ENCODE peak calls at places on chromosomes 6 and 20, in five cellular contexts. One of them, this sample, is unnamed.

GRCh38 chr6:106972500-106972899 is 2.0 kb downstream of the CD24 start:
- DNase-seq in psoas muscle: no peak
- DNase-seq in PC-3: peak
- DNase-seq in CD8-positive, alpha-beta T cell: no peak
- DNase-seq in fibroblast of lung: no peak
- DNase-seq in this sample: no peak

GRCh38 chr6:158026054-158026900 is 44.6 kb downstream of the SYNJ2 start:
- DNase-seq in PC-3: peak
- DNase-seq in CD8-positive, alpha-beta T cell: peak
- DNase-seq in psoas muscle: peak
- DNase-seq in fibroblast of lung: peak
- DNase-seq in this sample: peak

GRCh38 chr6:34182751-34183531 is 37.1 kb upstream of the GRM4 start:
- DNase-seq in fibroblast of lung: no peak
- DNase-seq in psoas muscle: no peak
- DNase-seq in PC-3: no peak
- DNase-seq in CD8-positive, alpha-beta T cell: peak
- DNase-seq in this sample: no peak

GRCh38 chr6:160297310-160297709 is 38.7 kb upstream of the SLC22A2 start:
- DNase-seq in fibroblast of lung: no peak
- DNase-seq in CD8-positive, alpha-beta T cell: no peak
- DNase-seq in PC-3: peak
- DNase-seq in psoas muscle: no peak
- DNase-seq in this sample: no peak

GRCh38 chr6:168951224-168951616 is 302.4 kb downstream of the THBS2 start:
- DNase-seq in CD8-positive, alpha-beta T cell: no peak
- DNase-seq in PC-3: no peak
- DNase-seq in psoas muscle: no peak
- DNase-seq in fibroblast of lung: no peak
- DNase-seq in this sample: no peak

GRCh38 chr6:111552999-111553398 is 52.7 kb downstream of the TRAF3IP2 start:
- DNase-seq in CD8-positive, alpha-beta T cell: no peak
- DNase-seq in PC-3: no peak
- DNase-seq in psoas muscle: no peak
- DNase-seq in fibroblast of lung: no peak
- DNase-seq in this sample: no peak

GRCh38 chr6:13486679-13487121 is 700 bp downstream of the GFOD1 start:
- DNase-seq in PC-3: peak
- DNase-seq in CD8-positive, alpha-beta T cell: peak
- DNase-seq in psoas muscle: peak
- DNase-seq in fibroblast of lung: peak
- DNase-seq in this sample: peak

GRCh38 chr20:63210011-63210605 is 5.8 kb downstream of the YTHDF1 start:
- DNase-seq in psoas muscle: no peak
- DNase-seq in CD8-positive, alpha-beta T cell: no peak
- DNase-seq in PC-3: no peak
- DNase-seq in fibroblast of lung: no peak
- DNase-seq in this sample: no peak

DNA sequence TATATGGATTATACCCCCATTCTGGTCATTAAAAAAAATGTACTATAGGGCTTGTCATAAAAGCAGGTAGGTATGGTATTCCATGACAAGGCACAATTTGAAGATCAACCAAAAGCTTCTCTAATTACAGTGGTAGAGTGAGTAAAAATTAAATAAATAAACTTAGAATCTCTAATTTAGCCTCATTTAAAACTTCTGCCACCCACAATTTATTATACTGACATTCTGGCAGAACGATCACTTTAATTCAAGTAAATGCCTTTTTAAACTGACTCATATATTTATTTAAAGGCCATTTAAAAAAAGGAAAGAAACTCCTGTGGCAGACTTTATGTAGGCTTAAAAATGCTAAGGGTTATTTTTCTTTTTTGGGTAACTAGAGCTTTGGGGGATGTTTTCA is 68.3 kb upstream of the PHACTR2 start:
- DNase-seq in psoas muscle: no peak
- DNase-seq in PC-3: no peak
- DNase-seq in fibroblast of lung: no peak
- DNase-seq in CD8-positive, alpha-beta T cell: no peak
- DNase-seq in this sample: no peak
- H3K27ac ChIP-seq in psoas muscle: no peak
- H3K27ac ChIP-seq in PC-3: no peak
- H3K27ac ChIP-seq in fibroblast of lung: no peak
- H3K27ac ChIP-seq in CD8-positive, alpha-beta T cell: no peak
- H3K27ac ChIP-seq in this sample: no peak

DNA sequence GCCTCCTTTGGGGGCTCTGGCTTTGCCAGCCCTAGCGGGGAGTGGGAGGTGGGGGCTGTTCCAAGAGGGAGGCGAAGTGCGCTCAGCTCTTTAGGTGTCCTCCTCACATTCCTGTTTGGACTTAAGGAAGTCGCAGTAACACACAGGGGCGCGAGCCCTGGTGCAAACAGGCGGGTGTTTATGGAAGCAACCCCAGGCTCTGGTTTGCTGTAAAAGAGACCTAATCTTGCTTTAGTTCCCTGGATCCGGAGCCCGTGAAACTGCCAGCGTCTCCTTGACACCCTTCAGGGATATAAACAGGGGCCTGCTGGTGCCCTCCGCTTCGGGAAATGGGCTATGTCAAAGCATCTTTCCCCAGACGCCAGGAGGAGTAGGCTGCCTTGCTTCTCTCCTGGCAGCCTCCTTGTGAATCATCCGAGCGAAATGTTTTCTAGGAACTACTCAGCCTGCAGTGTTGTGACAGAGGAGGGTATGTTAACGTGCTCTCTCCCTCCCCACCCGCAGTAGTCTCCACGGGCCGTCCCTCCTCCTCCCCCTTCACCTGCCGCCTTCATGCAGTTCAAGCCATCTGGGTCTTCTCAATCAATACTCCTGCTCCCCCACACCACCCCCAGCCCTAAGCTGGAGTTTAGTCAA is 168.0 kb upstream of the LRFN2 start:
- DNase-seq in psoas muscle: no peak
- DNase-seq in PC-3: no peak
- DNase-seq in CD8-positive, alpha-beta T cell: no peak
- DNase-seq in fibroblast of lung: peak
- DNase-seq in this sample: no peak
- H3K4me3 ChIP-seq in psoas muscle: no peak
- H3K4me3 ChIP-seq in PC-3: no peak
- H3K4me3 ChIP-seq in CD8-positive, alpha-beta T cell: no peak
- H3K4me3 ChIP-seq in fibroblast of lung: no peak
- H3K4me3 ChIP-seq in this sample: no peak

GRCh38 chr20:37095609-37096414 is at the start of gene RBL1:
- DNase-seq in fibroblast of lung: peak
- DNase-seq in psoas muscle: peak
- DNase-seq in PC-3: peak
- DNase-seq in CD8-positive, alpha-beta T cell: peak
- DNase-seq in this sample: peak
- TF ChIP-seq CTCF in fibroblast of lung: peak
- TF ChIP-seq CTCF in psoas muscle: no peak
- TF ChIP-seq CTCF in PC-3: peak
- TF ChIP-seq CTCF in CD8-positive, alpha-beta T cell: no peak
- TF ChIP-seq CTCF in this sample: no peak

DNA sequence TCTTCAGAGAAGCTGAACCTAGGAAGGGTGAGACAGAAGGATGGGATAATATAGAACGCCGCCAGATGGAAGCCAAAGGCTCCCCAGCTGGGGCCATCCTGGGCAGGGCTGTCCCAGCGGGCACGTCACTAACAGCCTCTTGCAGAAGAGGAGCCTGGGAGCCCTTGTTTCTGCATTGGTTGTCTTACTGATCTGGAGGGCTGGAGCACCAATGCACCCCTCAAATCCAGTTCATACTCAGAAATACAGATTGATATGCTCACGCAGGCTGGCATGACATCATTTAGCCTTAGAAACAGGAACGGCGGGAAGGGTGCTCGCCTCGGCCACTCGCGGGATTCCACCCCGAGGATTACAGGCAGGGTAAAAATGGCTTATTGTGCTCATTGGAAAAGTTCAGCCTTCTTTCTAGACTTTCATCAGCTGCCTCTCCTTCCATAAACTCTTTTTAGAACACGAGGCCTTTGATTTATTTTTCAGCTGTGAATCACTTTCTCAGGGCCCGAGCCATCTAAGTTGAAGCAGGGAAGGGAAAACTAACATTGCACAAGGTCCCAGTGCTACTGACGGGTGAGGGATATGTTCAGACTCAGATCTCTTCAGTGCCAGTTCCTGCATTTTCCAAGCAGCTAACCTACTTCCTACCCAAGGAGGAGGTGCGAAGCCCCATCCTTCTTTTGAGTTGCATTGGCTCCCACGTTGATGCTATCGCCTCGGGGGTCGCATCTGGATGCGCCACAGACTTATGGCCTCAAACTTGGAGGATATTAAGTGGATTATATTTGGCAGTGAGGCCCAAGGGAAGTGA is 82.3 kb downstream of the GMPR start:
- DNase-seq in fibroblast of lung: peak
- DNase-seq in CD8-positive, alpha-beta T cell: no peak
- DNase-seq in psoas muscle: no peak
- DNase-seq in PC-3: no peak
- DNase-seq in this sample: no peak
- H3K27ac ChIP-seq in fibroblast of lung: peak
- H3K27ac ChIP-seq in CD8-positive, alpha-beta T cell: peak
- H3K27ac ChIP-seq in psoas muscle: peak
- H3K27ac ChIP-seq in PC-3: peak
- H3K27ac ChIP-seq in this sample: no peak

GRCh38 chr6:26270121-26270861 is 94.7 kb upstream of the BTN3A2 start:
- DNase-seq in PC-3: no peak
- DNase-seq in CD8-positive, alpha-beta T cell: no peak
- DNase-seq in fibroblast of lung: no peak
- DNase-seq in psoas muscle: no peak
- DNase-seq in this sample: no peak
- H3K4me3 ChIP-seq in PC-3: no peak
- H3K4me3 ChIP-seq in CD8-positive, alpha-beta T cell: no peak
- H3K4me3 ChIP-seq in fibroblast of lung: peak
- H3K4me3 ChIP-seq in psoas muscle: no peak
- H3K4me3 ChIP-seq in this sample: no peak